ENCODE peak calls at places on chromosome X, in four cellular contexts. U, C, G and Z are unnamed samples.

GRCh38 chrX:123920065-123920785 is 41.3 kb upstream of the STAG2 start:
- DNase-seq in C (no peak), G (peak; percentile 84), U (peak; percentile 30), Z (peak; percentile 65)

GRCh38 chrX:54891573-54891972 is 29.1 kb upstream of the TRO start:
- DNase-seq in U (peak; percentile 4), G (peak; percentile 28), C (peak; percentile 2), Z (peak; percentile 37)

GRCh38 chrX:2490634-2491033 is 10.1 kb downstream of the DHRSX start:
- DNase-seq in G (no peak), C (no peak), U (no peak), Z (no peak)

GRCh38 chrX:66074920-66075879 is 35.3 kb upstream of the VSIG4 start:
- DNase-seq in G (no peak), U (no peak), C (no peak), Z (no peak)

GRCh38 chrX:107715331-107716044 is 60.1 kb downstream of the TSC22D3 start:
- DNase-seq in U (no peak), C (no peak), G (peak; percentile 23), Z (peak; percentile 50)

GRCh38 chrX:16826207-16826606 is 39.9 kb downstream of the TXLNG start:
- DNase-seq in G (peak; percentile 74), U (no peak), C (no peak), Z (peak; percentile 58)

GRCh38 chrX:24380273-24381036 is 20.0 kb downstream of the SUPT20HL1 start:
- DNase-seq in U (no peak), C (no peak), G (no peak), Z (no peak)

GRCh38 chrX:55546956-55547355 is 57.3 kb upstream of the USP51 start:
- DNase-seq in C (no peak), G (no peak), U (no peak), Z (no peak)

GRCh38 chrX:70332600-70332999 is 42.7 kb downstream of the KIF4A start:
- DNase-seq in U (no peak), C (no peak), G (no peak), Z (no peak)

GRCh38 chrX:110212299-110212698 is 105.6 kb downstream of the AMMECR1 start:
- DNase-seq in U (no peak), G (peak; percentile 10), C (no peak), Z (no peak)

GRCh38 chrX:39601193-39602085 is 496.3 kb downstream of the BCOR start:
- DNase-seq in C (no peak), G (no peak), U (no peak), Z (no peak)

GRCh38 chrX:97556359-97556758 is 672.7 kb downstream of the RPA4 start:
- DNase-seq in U (no peak), C (no peak), G (no peak), Z (no peak)

GRCh38 chrX:17812763-17813162 is 48.3 kb downstream of the RAI2 start:
- DNase-seq in C (no peak), U (no peak), G (no peak), Z (no peak)

GRCh38 chrX:98068210-98068609 is 1184.5 kb downstream of the RPA4 start:
- DNase-seq in U (no peak), C (no peak), G (no peak), Z (no peak)

GRCh38 chrX:13165747-13166146 is 121.3 kb upstream of the FAM9C start:
- DNase-seq in G (no peak), U (no peak), C (no peak), Z (no peak)

GRCh38 chrX:39953879-39954278 is 143.9 kb downstream of the BCOR start:
- DNase-seq in G (peak; percentile 81), U (no peak), C (no peak), Z (no peak)

GRCh38 chrX:40267334-40268118 is 169.8 kb upstream of the BCOR start:
- DNase-seq in C (no peak), G (no peak), U (no peak), Z (no peak)

GRCh38 chrX:116499780-116500179 is 37.0 kb upstream of the CT83 start:
- DNase-seq in C (no peak), G (no peak), U (no peak), Z (peak; percentile 1)

GRCh38 chrX:80022363-80023031 is 7.9 kb downstream of the TBX22 start:
- DNase-seq in G (no peak), U (no peak), C (no peak), Z (no peak)

GRCh38 chrX:70769659-70770232 is 138.8 kb downstream of the TEX11 start:
- DNase-seq in U (no peak), G (peak; percentile 5), C (no peak), Z (no peak)

GRCh38 chrX:149871940-149872339 is 9.0 kb upstream of the MAGEA8 start:
- DNase-seq in G (no peak), C (no peak), U (no peak), Z (no peak)

GRCh38 chrX:125293792-125294780 is 25.6 kb upstream of the TEX13C start:
- DNase-seq in G (no peak), U (no peak), C (no peak), Z (no peak)

GRCh38 chrX:130028196-130028595 is 45.8 kb downstream of the BCORL1 start:
- DNase-seq in G (peak; percentile 39), U (peak; percentile 16), C (peak; percentile 1), Z (peak; percentile 51)

GRCh38 chrX:121323337-121323736 is 275.9 kb downstream of the GLUD2 start:
- DNase-seq in C (no peak), U (no peak), G (no peak), Z (no peak)

DNA sequence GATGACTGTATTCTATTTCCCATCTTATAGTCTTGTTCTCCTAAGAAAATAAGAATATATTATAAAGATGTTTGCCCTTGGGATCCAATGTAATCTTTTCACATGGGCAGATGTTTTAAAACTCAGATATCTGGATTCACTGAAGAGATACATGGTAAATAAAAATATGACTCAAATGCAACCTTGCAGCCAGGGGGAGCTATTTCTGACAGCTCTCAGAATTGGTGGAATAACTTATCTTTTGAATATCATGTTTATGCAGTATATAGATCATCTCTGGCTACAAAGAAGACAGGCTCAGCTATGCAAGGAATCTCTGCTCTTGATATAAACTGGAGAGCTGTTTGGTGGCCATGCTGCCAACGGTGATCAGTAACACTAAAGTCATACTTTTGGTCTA is 274.7 kb downstream of the GLUD2 start:
- DNase-seq in C (no peak), G (no peak), U (no peak), Z (no peak)
- TF ChIP-seq CTCF in C (no peak), G (peak; percentile 6), U (peak; percentile 9), Z (no peak)

DNA sequence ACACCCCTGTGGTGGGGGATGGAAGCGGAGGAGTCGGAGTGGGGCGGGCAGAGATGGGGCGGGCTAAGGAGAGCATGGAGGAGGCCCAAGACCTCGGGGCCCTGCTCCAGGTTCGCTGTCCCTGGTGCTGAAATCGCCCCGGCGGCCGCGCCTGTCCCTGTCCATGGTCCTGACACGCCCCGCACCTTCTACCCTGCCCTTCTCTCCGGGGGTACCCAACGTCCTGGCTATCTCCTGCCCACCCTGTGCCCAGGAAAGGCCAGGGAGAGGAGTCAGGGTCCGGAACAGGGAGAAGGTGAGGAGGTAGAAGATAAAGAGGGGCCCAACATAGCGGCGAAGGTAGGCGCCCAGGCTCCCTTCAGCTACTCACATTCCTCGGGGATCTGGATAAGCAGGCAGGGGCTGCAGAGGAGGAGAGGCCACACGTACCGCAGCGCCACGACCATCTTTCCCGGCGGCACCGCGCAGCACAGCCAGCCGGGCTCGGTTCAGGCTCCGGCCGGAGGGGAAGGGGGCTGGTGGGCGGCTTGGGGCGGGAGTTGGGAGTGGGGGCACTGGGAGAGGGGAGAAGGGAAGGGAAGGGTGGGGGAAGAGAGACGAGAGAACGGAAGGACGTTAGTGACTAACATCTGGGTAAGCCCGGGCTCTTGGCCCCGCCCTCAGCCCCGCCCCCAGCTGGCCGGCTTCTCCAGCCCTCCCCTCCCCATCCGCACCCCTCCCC is 10.4 kb downstream of the L1CAM start:
- DNase-seq in C (no peak), G (no peak), U (no peak), Z (peak; percentile 8)
- H3K4me3 ChIP-seq in C (no peak overlapping the region), G (no peak overlapping the region), U (no peak overlapping the region), Z (no peak overlapping the region)

DNA sequence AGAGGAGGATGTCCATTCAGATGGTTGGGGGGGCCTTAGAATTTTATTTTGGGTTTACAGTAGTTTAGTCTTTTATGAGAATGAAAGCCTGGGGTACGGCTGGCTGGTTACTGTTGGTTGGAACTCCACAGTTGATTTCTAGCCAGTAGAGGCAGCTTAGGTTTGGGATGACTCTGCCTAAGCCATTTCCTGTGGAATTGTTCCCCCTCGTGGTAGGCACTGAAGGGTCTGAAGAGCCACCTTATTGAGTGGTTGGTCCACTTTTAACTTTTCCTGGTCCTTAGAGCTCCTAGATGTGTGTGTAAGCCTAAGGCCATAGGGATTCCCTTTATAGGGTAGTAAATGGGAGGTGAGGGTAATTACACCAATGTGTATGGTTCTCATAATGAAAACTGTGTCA is 19.7 kb downstream of the SPIN3 start:
- DNase-seq in G (no peak), U (no peak), C (no peak), Z (peak; percentile 5)
- TF ChIP-seq CTCF in G (no peak), U (no peak), C (peak; percentile 31), Z (peak; percentile 24)

GRCh38 chrX:52261463-52262194 is 76.9 kb downstream of the MAGED4 start:
- DNase-seq in U (peak; percentile 78), C (peak; percentile 54), G (peak; percentile 85), Z (peak; percentile 85)

GRCh38 chrX:52265713-52266112 is 81.0 kb downstream of the MAGED4 start:
- DNase-seq in U (no peak), G (no peak), C (no peak), Z (no peak)

GRCh38 chrX:52262195-52262546 is 77.5 kb downstream of the MAGED4 start:
- DNase-seq in C (no peak), U (no peak), G (no peak), Z (no peak)

GRCh38 chrX:52263417-52263816 is 78.7 kb downstream of the MAGED4 start:
- DNase-seq in U (no peak), G (no peak), C (no peak), Z (no peak)

DNA sequence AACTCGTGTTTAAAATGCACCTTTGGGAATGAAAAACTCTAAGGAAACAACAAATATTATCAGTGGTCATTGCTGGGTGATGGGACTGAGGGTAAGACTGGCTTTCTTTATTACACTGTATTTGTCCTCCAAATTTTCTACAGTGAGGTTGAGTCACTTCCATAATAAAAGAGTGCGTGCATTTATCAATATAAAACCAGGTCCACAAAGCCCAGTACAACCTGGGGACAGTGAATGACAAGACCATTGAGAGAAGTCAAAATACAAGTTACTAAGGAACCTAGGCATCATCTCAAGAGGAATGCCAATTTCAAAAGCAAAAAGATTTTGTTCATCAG is 76.4 kb downstream of the MAGED4 start:
- DNase-seq in C (no peak), U (no peak), G (no peak), Z (no peak)
- H3K4me3 ChIP-seq in C (peak overlapping the region; percentile 54), U (peak overlapping the region; percentile 68), G (peak overlapping the region; percentile 68), Z (peak overlapping the region; percentile 64)

DNA sequence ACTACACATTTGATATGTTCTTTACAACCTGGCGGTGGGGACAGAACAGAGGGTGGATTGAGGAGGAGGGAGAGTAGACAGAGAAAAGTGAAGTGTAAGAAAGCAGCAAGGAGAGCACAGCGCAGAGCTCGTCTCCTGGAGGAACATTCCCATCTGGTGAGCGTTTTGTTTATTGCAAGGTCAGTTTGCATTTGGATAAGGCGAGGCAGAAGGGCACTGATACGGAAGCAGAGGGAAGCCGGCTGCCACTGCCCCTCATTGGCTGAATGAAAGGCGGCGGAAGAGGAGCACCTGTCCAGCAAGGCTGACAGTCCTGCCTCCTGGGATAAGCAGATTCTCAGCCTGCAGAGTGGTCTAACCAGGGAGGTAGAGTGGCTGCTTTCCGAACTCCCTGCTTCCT is 83.2 kb downstream of the GPR143 start:
- DNase-seq in C (no peak), G (peak; percentile 61), U (no peak), Z (peak; percentile 29)
- TF ChIP-seq CTCF in C (no peak), G (peak; percentile 49), U (no peak), Z (peak; percentile 44)